ENCODE peak calls at places on chromosomes 13 and 19, in eight cellular contexts. Y, U, N, X, V, B, K and G are unnamed samples.

GRCh38 chr19:7083076-7083956 is 13.8 kb downstream of the ZNF557 start:
- DNase-seq in X (peak), Y (no peak), B (peak), N (peak), K (no peak), V (no peak), U (no peak), G (no peak)

GRCh38 chr13:40401911-40402776 is 264.3 kb downstream of the FOXO1 start:
- DNase-seq in B (no peak), X (peak), V (peak), K (peak), Y (peak), N (peak), U (peak), G (peak)

GRCh38 chr13:32734511-32734910 is 148.3 kb downstream of the PDS5B start:
- DNase-seq in N (no peak), K (no peak), Y (no peak), V (no peak), U (no peak), X (peak), B (no peak), G (no peak)

GRCh38 chr19:47020992-47021496 is 1.4 kb downstream of the NPAS1 start:
- DNase-seq in N (no peak), K (no peak), X (no peak), Y (no peak), U (no peak), B (peak), V (no peak), G (no peak)

GRCh38 chr19:12720851-12721655 is 2.7 kb downstream of the TNPO2 start:
- DNase-seq in B (peak), V (peak), X (peak), Y (no peak), N (no peak), U (no peak), K (peak), G (no peak)

GRCh38 chr19:53237114-53237777 is 17.4 kb downstream of the ZNF677 start:
- DNase-seq in K (no peak), V (no peak), U (no peak), Y (no peak), X (no peak), N (no peak), B (no peak), G (no peak)

GRCh38 chr13:46553886-46554855 is 1.2 kb downstream of the LRCH1 start:
- DNase-seq in V (peak), K (peak), X (peak), N (peak), Y (peak), B (peak), U (peak), G (peak)

GRCh38 chr13:24503376-24503690 is 9.2 kb downstream of the PARP4 start:
- DNase-seq in N (peak), X (no peak), Y (no peak), B (no peak), V (no peak), U (no peak), K (no peak), G (no peak)

GRCh38 chr13:106156468-106156867 is 379.0 kb downstream of the EFNB2 start:
- DNase-seq in B (no peak), X (peak), Y (no peak), V (no peak), U (no peak), K (no peak), N (no peak), G (peak)

GRCh38 chr19:58055483-58055874 is 3.6 kb upstream of the ZNF135 start:
- DNase-seq in N (no peak), B (no peak), V (no peak), U (no peak), K (no peak), X (no peak), Y (no peak), G (no peak)

GRCh38 chr19:23286477-23286876 is 36.3 kb upstream of the ZNF724 start:
- DNase-seq in V (no peak), N (no peak), U (no peak), Y (no peak), B (peak), K (no peak), X (no peak), G (no peak)

GRCh38 chr13:22893149-22893548 is 287.6 kb upstream of the SGCG start:
- DNase-seq in U (no peak), V (no peak), X (no peak), Y (no peak), B (no peak), N (no peak), K (no peak), G (no peak)

GRCh38 chr13:79457948-79458347 is 23.0 kb upstream of the NDFIP2 start:
- DNase-seq in B (no peak), V (no peak), U (no peak), X (peak), N (no peak), Y (no peak), K (no peak), G (no peak)

GRCh38 chr13:47459512-47459911 is 541.6 kb downstream of the SUCLA2 start:
- DNase-seq in U (no peak), B (no peak), Y (no peak), V (no peak), K (no peak), N (no peak), X (peak), G (no peak)

GRCh38 chr13:106555631-106556328 is 12.2 kb downstream of the ARGLU1 start:
- DNase-seq in N (no peak), U (no peak), Y (no peak), K (no peak), X (peak), B (no peak), V (no peak), G (no peak)

GRCh38 chr19:21256722-21257121 is 72.5 kb downstream of the ZNF708 start:
- DNase-seq in N (peak), X (peak), Y (no peak), V (no peak), U (no peak), B (peak), K (no peak), G (no peak)

GRCh38 chr13:108728370-108728769 is 99.0 kb downstream of the MYO16 start:
- DNase-seq in U (no peak), Y (no peak), K (no peak), X (no peak), B (peak), N (no peak), V (no peak), G (no peak)

GRCh38 chr19:31554360-31554759 is 205.1 kb upstream of the TSHZ3 start:
- DNase-seq in Y (no peak), B (no peak), U (no peak), X (no peak), K (no peak), N (no peak), V (no peak), G (no peak)

GRCh38 chr13:49560270-49561063 is 24.9 kb downstream of the RCBTB1 start:
- DNase-seq in X (peak), Y (no peak), N (no peak), B (peak), K (no peak), U (no peak), V (no peak), G (peak)

GRCh38 chr13:105087941-105088340 is 1447.5 kb downstream of the EFNB2 start:
- DNase-seq in B (no peak), V (no peak), Y (no peak), U (no peak), X (no peak), N (no peak), K (no peak), G (no peak)

GRCh38 chr19:45428385-45429231 is 4.9 kb upstream of the ERCC1 start:
- DNase-seq in U (no peak), N (no peak), X (peak), B (peak), K (peak), V (no peak), Y (peak), G (no peak)

GRCh38 chr13:106246817-106247216 is 288.6 kb downstream of the EFNB2 start:
- DNase-seq in Y (no peak), B (no peak), X (no peak), U (no peak), N (no peak), V (no peak), K (no peak), G (no peak)

GRCh38 chr13:109859216-109859835 is 72.9 kb upstream of the IRS2 start:
- DNase-seq in B (peak), V (no peak), X (no peak), K (no peak), N (no peak), U (no peak), Y (no peak), G (no peak)

GRCh38 chr19:8640402-8641004 is 10.1 kb downstream of the NFILZ start:
- DNase-seq in U (no peak), B (no peak), N (peak), Y (peak), X (peak), V (no peak), K (peak), G (no peak)

GRCh38 chr13:30364133-30364532 is 56.8 kb upstream of the KATNAL1 start:
- DNase-seq in X (no peak), N (no peak), B (no peak), K (no peak), U (no peak), V (no peak), Y (no peak), G (no peak)

GRCh38 chr19:47598407-47599349 is 10.3 kb upstream of the BICRA start:
- DNase-seq in U (no peak), Y (peak), V (peak), X (peak), B (peak), N (no peak), K (peak), G (peak)

GRCh38 chr19:57056972-57057371 is 62.8 kb upstream of the USP29 start:
- DNase-seq in K (peak), X (peak), U (no peak), N (no peak), B (no peak), Y (peak), V (peak), G (no peak)

GRCh38 chr13:35630551-35631275 is 154.2 kb upstream of the MAB21L1 start:
- DNase-seq in K (no peak), Y (no peak), U (no peak), X (peak), B (peak), N (peak), V (no peak), G (peak)

GRCh38 chr13:60583196-60583908 is 186.3 kb downstream of the TDRD3 start:
- DNase-seq in X (peak), V (no peak), B (peak), K (no peak), Y (no peak), N (peak), U (no peak), G (peak)

GRCh38 chr19:2235396-2236284 is 489 bp downstream of the PLEKHJ1 start:
- DNase-seq in U (peak), V (peak), N (no peak), Y (no peak), X (no peak), B (no peak), K (peak), G (no peak)

GRCh38 chr13:19794552-19795143 is 11.9 kb upstream of the PSPC1 start:
- DNase-seq in K (no peak), V (no peak), U (peak), X (no peak), B (peak), N (no peak), Y (no peak), G (no peak)

GRCh38 chr13:110419391-110419791 is 112.3 kb downstream of the COL4A2 start:
- DNase-seq in Y (no peak), K (no peak), X (peak), V (no peak), N (no peak), U (no peak), B (no peak), G (peak)

GRCh38 chr13:66994498-66995365 is 235.4 kb downstream of the PCDH9 start:
- DNase-seq in U (no peak), B (no peak), K (no peak), X (no peak), Y (no peak), N (no peak), V (no peak), G (no peak)

GRCh38 chr13:50676602-50677001 is 166.9 kb downstream of the DLEU7 start:
- DNase-seq in U (no peak), X (peak), B (peak), V (no peak), N (peak), Y (no peak), K (no peak), G (no peak)

GRCh38 chr19:33868821-33869412 is 72.2 kb downstream of the KCTD15 start:
- DNase-seq in K (peak), Y (peak), X (peak), U (peak), B (peak), N (no peak), V (peak), G (no peak)
- H3K4me3 ChIP-seq in K (peak), Y (no peak), X (no peak), U (peak), B (no peak), N (no peak), V (no peak), G (no peak)

GRCh38 chr13:102380012-102380411 is 21.8 kb downstream of the FGF14 start:
- DNase-seq in Y (no peak), V (no peak), K (no peak), B (no peak), U (no peak), N (no peak), X (no peak), G (no peak)
- TF ChIP-seq CTCF in Y (no peak), V (no peak), K (no peak), B (no peak), U (no peak), N (no peak), X (no peak), G (no peak)

GRCh38 chr19:51142119-51142518 is at the start of gene SIGLEC7:
- DNase-seq in U (no peak), Y (no peak), X (no peak), B (peak), K (peak), N (peak), V (no peak), G (no peak)

GRCh38 chr19:51144482-51145045 is 2.5 kb downstream of the SIGLEC7 start:
- DNase-seq in V (no peak), K (no peak), B (no peak), Y (no peak), U (no peak), N (no peak), X (no peak), G (no peak)

GRCh38 chr19:51141181-51141580 is 920 bp upstream of the SIGLEC7 start:
- DNase-seq in Y (no peak), X (no peak), V (no peak), K (no peak), N (no peak), U (no peak), B (peak), G (no peak)

GRCh38 chr19:51145926-51146493 is 3.9 kb downstream of the SIGLEC7 start:
- DNase-seq in K (no peak), N (no peak), X (no peak), V (no peak), U (no peak), B (peak), Y (no peak), G (no peak)

GRCh38 chr19:51143486-51143885 is 1.4 kb downstream of the SIGLEC7 start:
- DNase-seq in X (no peak), U (no peak), Y (no peak), V (no peak), K (no peak), N (no peak), B (peak), G (no peak)
- H3K4me3 ChIP-seq in X (no peak), U (no peak), Y (no peak), V (no peak), K (no peak), N (peak), B (no peak), G (no peak)

GRCh38 chr13:43786766-43787517 is at the start of gene ENOX1:
- DNase-seq in N (peak), B (peak), K (peak), Y (peak), X (peak), U (peak), V (peak), G (no peak)
- TF ChIP-seq CTCF in N (no peak), B (peak), K (peak), Y (no peak), X (peak), U (no peak), V (no peak), G (no peak)

DNA sequence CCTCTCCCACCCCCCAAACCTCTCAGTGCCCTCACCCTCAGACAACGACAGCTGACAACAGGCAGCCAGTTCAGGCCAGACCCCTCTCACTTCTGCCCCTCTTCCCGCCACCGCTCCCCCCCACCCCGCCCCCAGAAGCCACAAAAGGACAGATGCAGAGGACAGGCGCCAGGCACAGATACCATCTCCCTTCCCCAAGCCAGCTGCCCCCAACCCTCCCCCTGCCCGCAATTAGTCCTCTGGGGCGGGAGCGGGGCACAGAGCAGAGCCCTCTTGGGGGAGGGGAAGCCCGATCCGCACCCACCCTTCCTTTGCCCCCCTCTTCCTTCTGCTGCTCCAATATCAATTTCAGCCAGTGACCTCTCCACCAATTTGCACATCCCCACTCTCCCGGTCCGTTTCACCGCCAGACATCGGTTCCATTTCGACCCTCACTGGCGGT is 585 bp upstream of the SHD start:
- DNase-seq in V (no peak), Y (no peak), N (no peak), X (no peak), B (no peak), K (no peak), U (no peak), G (no peak)
- H3K4me3 ChIP-seq in V (no peak), Y (no peak), N (no peak), X (no peak), B (peak), K (no peak), U (no peak), G (no peak)